ENCODE peak calls at places on chromosome 12, in eight cellular contexts. One of them, this sample, is unnamed.

GRCh38 chr12:122860052-122860853 is 25.0 kb downstream of the HIP1R start:
- DNase-seq in cardiac muscle cell: peak
- DNase-seq in GM23248: peak
- DNase-seq in OCI-LY7: peak
- DNase-seq in A549: peak
- DNase-seq in heart left ventricle: peak
- DNase-seq in CD8-positive, alpha-beta T cell: peak
- DNase-seq in right lobe of liver: peak
- DNase-seq in this sample: peak

GRCh38 chr12:106739318-106739717 is 35.2 kb upstream of the RIC8B start:
- DNase-seq in cardiac muscle cell: peak
- DNase-seq in GM23248: no peak
- DNase-seq in OCI-LY7: no peak
- DNase-seq in A549: no peak
- DNase-seq in heart left ventricle: no peak
- DNase-seq in CD8-positive, alpha-beta T cell: no peak
- DNase-seq in right lobe of liver: no peak
- DNase-seq in this sample: no peak

GRCh38 chr12:5217936-5218335 is 174.3 kb downstream of the KCNA5 start:
- DNase-seq in cardiac muscle cell: no peak
- DNase-seq in GM23248: no peak
- DNase-seq in OCI-LY7: no peak
- DNase-seq in A549: no peak
- DNase-seq in heart left ventricle: no peak
- DNase-seq in CD8-positive, alpha-beta T cell: no peak
- DNase-seq in right lobe of liver: no peak
- DNase-seq in this sample: no peak

GRCh38 chr12:1518763-1519516 is 75.4 kb downstream of the FBXL14 start:
- DNase-seq in cardiac muscle cell: peak
- DNase-seq in GM23248: peak
- DNase-seq in OCI-LY7: no peak
- DNase-seq in A549: no peak
- DNase-seq in heart left ventricle: no peak
- DNase-seq in CD8-positive, alpha-beta T cell: no peak
- DNase-seq in right lobe of liver: peak
- DNase-seq in this sample: no peak

GRCh38 chr12:6552140-6552551 is 3.7 kb downstream of the IFFO1 start:
- DNase-seq in cardiac muscle cell: no peak
- DNase-seq in GM23248: peak
- DNase-seq in OCI-LY7: no peak
- DNase-seq in A549: no peak
- DNase-seq in heart left ventricle: peak
- DNase-seq in CD8-positive, alpha-beta T cell: no peak
- DNase-seq in right lobe of liver: no peak
- DNase-seq in this sample: no peak

GRCh38 chr12:43069768-43070221 is 480.2 kb upstream of the PRICKLE1 start:
- DNase-seq in cardiac muscle cell: peak
- DNase-seq in GM23248: peak
- DNase-seq in OCI-LY7: no peak
- DNase-seq in A549: no peak
- DNase-seq in heart left ventricle: no peak
- DNase-seq in CD8-positive, alpha-beta T cell: no peak
- DNase-seq in right lobe of liver: peak
- DNase-seq in this sample: peak

GRCh38 chr12:12983420-12984035 is 16.5 kb downstream of the HEBP1 start:
- DNase-seq in cardiac muscle cell: peak
- DNase-seq in GM23248: peak
- DNase-seq in OCI-LY7: no peak
- DNase-seq in A549: peak
- DNase-seq in heart left ventricle: peak
- DNase-seq in CD8-positive, alpha-beta T cell: no peak
- DNase-seq in right lobe of liver: no peak
- DNase-seq in this sample: no peak

GRCh38 chr12:88638388-88638787 is 58.1 kb upstream of the KITLG start:
- DNase-seq in cardiac muscle cell: peak
- DNase-seq in GM23248: peak
- DNase-seq in OCI-LY7: no peak
- DNase-seq in A549: no peak
- DNase-seq in heart left ventricle: peak
- DNase-seq in CD8-positive, alpha-beta T cell: no peak
- DNase-seq in right lobe of liver: no peak
- DNase-seq in this sample: no peak

GRCh38 chr12:80041071-80041470 is 58.3 kb upstream of the OTOGL start:
- DNase-seq in cardiac muscle cell: no peak
- DNase-seq in GM23248: peak
- DNase-seq in OCI-LY7: no peak
- DNase-seq in A549: no peak
- DNase-seq in heart left ventricle: no peak
- DNase-seq in CD8-positive, alpha-beta T cell: no peak
- DNase-seq in right lobe of liver: no peak
- DNase-seq in this sample: no peak

GRCh38 chr12:52278931-52279682 is 4.7 kb downstream of the KRT86 start:
- DNase-seq in cardiac muscle cell: peak
- DNase-seq in GM23248: peak
- DNase-seq in OCI-LY7: peak
- DNase-seq in A549: peak
- DNase-seq in heart left ventricle: peak
- DNase-seq in CD8-positive, alpha-beta T cell: peak
- DNase-seq in right lobe of liver: peak
- DNase-seq in this sample: peak

GRCh38 chr12:115337693-115338543 is 653.9 kb upstream of the TBX3 start:
- DNase-seq in cardiac muscle cell: peak
- DNase-seq in GM23248: peak
- DNase-seq in OCI-LY7: no peak
- DNase-seq in A549: peak
- DNase-seq in heart left ventricle: peak
- DNase-seq in CD8-positive, alpha-beta T cell: no peak
- DNase-seq in right lobe of liver: no peak
- DNase-seq in this sample: no peak

GRCh38 chr12:27293463-27293862 is 39.2 kb upstream of the BMAL2 start:
- DNase-seq in cardiac muscle cell: peak
- DNase-seq in GM23248: no peak
- DNase-seq in OCI-LY7: no peak
- DNase-seq in A549: no peak
- DNase-seq in heart left ventricle: peak
- DNase-seq in CD8-positive, alpha-beta T cell: no peak
- DNase-seq in right lobe of liver: peak
- DNase-seq in this sample: peak

GRCh38 chr12:39617887-39618286 is 1.7 kb downstream of the ABCD2 start:
- DNase-seq in cardiac muscle cell: no peak
- DNase-seq in GM23248: no peak
- DNase-seq in OCI-LY7: peak
- DNase-seq in A549: no peak
- DNase-seq in heart left ventricle: no peak
- DNase-seq in CD8-positive, alpha-beta T cell: no peak
- DNase-seq in right lobe of liver: no peak
- DNase-seq in this sample: no peak

GRCh38 chr12:60935981-60936761 is 1324.0 kb upstream of the USP15 start:
- DNase-seq in cardiac muscle cell: no peak
- DNase-seq in GM23248: no peak
- DNase-seq in OCI-LY7: no peak
- DNase-seq in A549: no peak
- DNase-seq in heart left ventricle: no peak
- DNase-seq in CD8-positive, alpha-beta T cell: no peak
- DNase-seq in right lobe of liver: no peak
- DNase-seq in this sample: no peak

GRCh38 chr12:6295187-6295811 is 15.2 kb upstream of the PLEKHG6 start:
- DNase-seq in cardiac muscle cell: peak
- DNase-seq in GM23248: peak
- DNase-seq in OCI-LY7: no peak
- DNase-seq in A549: peak
- DNase-seq in heart left ventricle: peak
- DNase-seq in CD8-positive, alpha-beta T cell: no peak
- DNase-seq in right lobe of liver: no peak
- DNase-seq in this sample: no peak

GRCh38 chr12:88471641-88472040 is 108.6 kb downstream of the KITLG start:
- DNase-seq in cardiac muscle cell: peak
- DNase-seq in GM23248: peak
- DNase-seq in OCI-LY7: no peak
- DNase-seq in A549: no peak
- DNase-seq in heart left ventricle: no peak
- DNase-seq in CD8-positive, alpha-beta T cell: no peak
- DNase-seq in right lobe of liver: no peak
- DNase-seq in this sample: no peak

GRCh38 chr12:98909749-98910148 is 264.7 kb downstream of the APAF1 start:
- DNase-seq in cardiac muscle cell: no peak
- DNase-seq in GM23248: no peak
- DNase-seq in OCI-LY7: no peak
- DNase-seq in A549: no peak
- DNase-seq in heart left ventricle: no peak
- DNase-seq in CD8-positive, alpha-beta T cell: no peak
- DNase-seq in right lobe of liver: no peak
- DNase-seq in this sample: no peak

GRCh38 chr12:6996040-6996441 is 22.2 kb downstream of the LPCAT3 start:
- DNase-seq in cardiac muscle cell: peak
- DNase-seq in GM23248: peak
- DNase-seq in OCI-LY7: no peak
- DNase-seq in A549: no peak
- DNase-seq in heart left ventricle: no peak
- DNase-seq in CD8-positive, alpha-beta T cell: no peak
- DNase-seq in right lobe of liver: no peak
- DNase-seq in this sample: no peak

GRCh38 chr12:69651922-69652321 is 41.2 kb upstream of the LRRC10 start:
- DNase-seq in cardiac muscle cell: no peak
- DNase-seq in GM23248: no peak
- DNase-seq in OCI-LY7: no peak
- DNase-seq in A549: no peak
- DNase-seq in heart left ventricle: no peak
- DNase-seq in CD8-positive, alpha-beta T cell: no peak
- DNase-seq in right lobe of liver: no peak
- DNase-seq in this sample: no peak

GRCh38 chr12:100842156-100842555 is 47.6 kb downstream of the ANO4 start:
- DNase-seq in cardiac muscle cell: no peak
- DNase-seq in GM23248: no peak
- DNase-seq in OCI-LY7: no peak
- DNase-seq in A549: no peak
- DNase-seq in heart left ventricle: no peak
- DNase-seq in CD8-positive, alpha-beta T cell: no peak
- DNase-seq in right lobe of liver: no peak
- DNase-seq in this sample: no peak

GRCh38 chr12:26611598-26611997 is 221.4 kb downstream of the ITPR2 start:
- DNase-seq in cardiac muscle cell: no peak
- DNase-seq in GM23248: no peak
- DNase-seq in OCI-LY7: no peak
- DNase-seq in A549: no peak
- DNase-seq in heart left ventricle: no peak
- DNase-seq in CD8-positive, alpha-beta T cell: no peak
- DNase-seq in right lobe of liver: no peak
- DNase-seq in this sample: no peak

GRCh38 chr12:49912345-49912744 is 8.6 kb upstream of the FAIM2 start:
- DNase-seq in cardiac muscle cell: peak
- DNase-seq in GM23248: no peak
- DNase-seq in OCI-LY7: no peak
- DNase-seq in A549: no peak
- DNase-seq in heart left ventricle: no peak
- DNase-seq in CD8-positive, alpha-beta T cell: no peak
- DNase-seq in right lobe of liver: no peak
- DNase-seq in this sample: no peak

GRCh38 chr12:63882844-63883243 is 38.3 kb downstream of the SRGAP1 start:
- DNase-seq in cardiac muscle cell: no peak
- DNase-seq in GM23248: no peak
- DNase-seq in OCI-LY7: no peak
- DNase-seq in A549: no peak
- DNase-seq in heart left ventricle: peak
- DNase-seq in CD8-positive, alpha-beta T cell: no peak
- DNase-seq in right lobe of liver: no peak
- DNase-seq in this sample: no peak
- H3K27ac ChIP-seq in cardiac muscle cell: peak
- H3K27ac ChIP-seq in GM23248: no peak
- H3K27ac ChIP-seq in OCI-LY7: no peak
- H3K27ac ChIP-seq in A549: peak
- H3K27ac ChIP-seq in heart left ventricle: no peak
- H3K27ac ChIP-seq in CD8-positive, alpha-beta T cell: no peak
- H3K27ac ChIP-seq in right lobe of liver: no peak
- H3K27ac ChIP-seq in this sample: no peak

GRCh38 chr12:48132826-48133225 is 13.7 kb downstream of the PFKM start:
- DNase-seq in cardiac muscle cell: no peak
- DNase-seq in GM23248: no peak
- DNase-seq in OCI-LY7: no peak
- DNase-seq in A549: no peak
- DNase-seq in heart left ventricle: no peak
- DNase-seq in CD8-positive, alpha-beta T cell: no peak
- DNase-seq in right lobe of liver: no peak
- DNase-seq in this sample: no peak
- H3K27ac ChIP-seq in cardiac muscle cell: no peak
- H3K27ac ChIP-seq in GM23248: no peak
- H3K27ac ChIP-seq in OCI-LY7: no peak
- H3K27ac ChIP-seq in A549: no peak
- H3K27ac ChIP-seq in heart left ventricle: no peak
- H3K27ac ChIP-seq in CD8-positive, alpha-beta T cell: no peak
- H3K27ac ChIP-seq in right lobe of liver: no peak
- H3K27ac ChIP-seq in this sample: no peak

DNA sequence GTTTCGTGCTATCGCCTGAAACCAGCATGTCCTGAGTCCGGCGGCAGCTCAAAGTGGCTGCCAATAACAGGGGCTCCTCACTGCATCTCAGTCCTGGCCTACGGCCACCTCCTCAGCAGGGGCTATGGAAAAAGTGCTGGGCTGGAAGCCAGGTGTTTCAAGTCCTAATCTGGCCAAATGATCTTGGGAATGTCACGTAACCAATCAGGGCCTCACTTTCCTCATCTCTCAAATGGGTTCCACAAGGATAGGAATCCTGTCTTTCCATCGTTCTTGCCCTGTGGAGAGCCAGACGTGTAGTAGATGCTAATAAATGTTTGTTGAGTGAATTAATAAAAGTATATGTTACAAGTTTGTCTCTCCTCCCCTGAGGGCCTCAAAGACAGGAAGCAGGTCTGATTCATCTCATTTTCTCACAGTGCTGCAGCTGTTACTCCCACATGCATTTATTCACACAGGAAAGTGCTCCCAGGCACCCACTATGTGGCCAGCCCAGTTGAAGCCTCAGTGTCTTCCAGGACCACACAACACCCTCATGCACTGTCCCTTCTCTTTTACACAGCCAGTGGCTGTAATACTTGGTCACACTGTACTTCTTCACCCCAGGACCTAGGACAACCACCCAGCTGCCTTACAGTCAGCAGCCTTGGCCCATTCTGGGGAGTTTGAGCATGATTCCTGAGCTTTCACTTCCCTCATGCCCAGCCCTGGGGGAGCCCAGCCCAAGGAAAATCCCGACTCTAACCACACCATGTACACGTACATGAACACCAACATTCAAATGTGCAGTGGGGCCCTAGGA is 5.0 kb downstream of the CMKLR1 start:
- DNase-seq in cardiac muscle cell: peak
- DNase-seq in GM23248: peak
- DNase-seq in OCI-LY7: no peak
- DNase-seq in A549: no peak
- DNase-seq in heart left ventricle: no peak
- DNase-seq in CD8-positive, alpha-beta T cell: no peak
- DNase-seq in right lobe of liver: no peak
- DNase-seq in this sample: no peak
- H3K27ac ChIP-seq in cardiac muscle cell: no peak
- H3K27ac ChIP-seq in GM23248: peak
- H3K27ac ChIP-seq in OCI-LY7: no peak
- H3K27ac ChIP-seq in A549: no peak
- H3K27ac ChIP-seq in heart left ventricle: peak
- H3K27ac ChIP-seq in CD8-positive, alpha-beta T cell: no peak
- H3K27ac ChIP-seq in right lobe of liver: no peak
- H3K27ac ChIP-seq in this sample: no peak

GRCh38 chr12:113058553-113058952 is 2.0 kb downstream of the DTX1 start:
- DNase-seq in cardiac muscle cell: no peak
- DNase-seq in GM23248: no peak
- DNase-seq in OCI-LY7: peak
- DNase-seq in A549: no peak
- DNase-seq in heart left ventricle: no peak
- DNase-seq in CD8-positive, alpha-beta T cell: no peak
- DNase-seq in right lobe of liver: no peak
- DNase-seq in this sample: no peak
- H3K27ac ChIP-seq in cardiac muscle cell: no peak
- H3K27ac ChIP-seq in GM23248: no peak
- H3K27ac ChIP-seq in OCI-LY7: peak
- H3K27ac ChIP-seq in A549: no peak
- H3K27ac ChIP-seq in heart left ventricle: no peak
- H3K27ac ChIP-seq in CD8-positive, alpha-beta T cell: no peak
- H3K27ac ChIP-seq in right lobe of liver: no peak
- H3K27ac ChIP-seq in this sample: no peak

This sample was measured in pancreas.